ENCODE peak calls at places on chromosome 6, in eight cellular contexts. G is GM20000, P is foreskin melanocyte, K is GOT3, V is ACHN, R is uterus, E is HT1080, J is pancreas. D is an unnamed sample.

GRCh38 chr6:105561501-105561900 is 158.6 kb upstream of the PREP start:
- DNase-seq in G (no peak), J (no peak), K (no peak), E (peak), R (no peak), V (no peak), P (no peak), D (no peak)

GRCh38 chr6:130775421-130776012 is 51.7 kb upstream of the SMLR1 start:
- DNase-seq in K (no peak), V (no peak), P (no peak), G (no peak), R (no peak), E (peak), J (no peak), D (no peak)

GRCh38 chr6:127855542-127856159 is 45.2 kb downstream of the THEMIS start:
- DNase-seq in P (peak), J (no peak), R (no peak), K (no peak), E (peak), V (no peak), G (no peak), D (no peak)

GRCh38 chr6:154399097-154399496 is 42.5 kb upstream of the IPCEF1 start:
- DNase-seq in R (no peak), K (no peak), V (no peak), G (no peak), P (peak), J (no peak), E (peak), D (no peak)

GRCh38 chr6:140043357-140043756 is 668.9 kb upstream of the CITED2 start:
- DNase-seq in R (no peak), V (peak), K (no peak), J (no peak), G (no peak), P (no peak), E (peak), D (no peak)

GRCh38 chr6:168968228-168968627 is 285.4 kb downstream of the THBS2 start:
- DNase-seq in V (no peak), E (peak), G (no peak), R (peak), K (peak), P (peak), J (no peak), D (peak)

GRCh38 chr6:47455533-47456209 is 21.9 kb upstream of the CD2AP start:
- DNase-seq in E (peak), J (peak), K (no peak), G (no peak), P (no peak), V (no peak), R (no peak), D (no peak)

GRCh38 chr6:131173680-131174079 is 38.4 kb downstream of the AKAP7 start:
- DNase-seq in E (no peak), R (no peak), J (no peak), V (no peak), G (no peak), P (peak), K (no peak), D (no peak)

GRCh38 chr6:62819640-62820039 is 391.6 kb upstream of the FKBP1C start:
- DNase-seq in P (no peak), J (peak), G (no peak), V (no peak), K (no peak), E (no peak), R (no peak), D (no peak)

GRCh38 chr6:42704251-42704936 is 18.0 kb downstream of the PRPH2 start:
- DNase-seq in P (no peak), J (peak), K (no peak), G (no peak), E (no peak), R (peak), V (no peak), D (no peak)

D was measured in Caco-2.